ENCODE peak calls at places on chromosomes 7 and 10, in five cellular contexts. One of them, this sample, is unnamed.

GRCh38 chr7:103658055-103659010 is 212.3 kb upstream of the SLC26A5 start:
- DNase-seq in CD4-positive, CD25-positive, alpha-beta regulatory T cell: no peak
- DNase-seq in GM03348: no peak
- DNase-seq in sciatic nerve: no peak
- DNase-seq in IMR-90: peak; percentile 29
- DNase-seq in this sample: no peak

GRCh38 chr10:62581351-62581750 is 207.2 kb downstream of the ZNF365 start:
- DNase-seq in GM03348: no peak
- DNase-seq in sciatic nerve: no peak
- DNase-seq in CD4-positive, CD25-positive, alpha-beta regulatory T cell: no peak
- DNase-seq in IMR-90: no peak
- DNase-seq in this sample: no peak

GRCh38 chr10:99777918-99778716 is 4.3 kb upstream of the ABCC2 start:
- DNase-seq in CD4-positive, CD25-positive, alpha-beta regulatory T cell: peak; percentile 8
- DNase-seq in GM03348: no peak
- DNase-seq in IMR-90: no peak
- DNase-seq in sciatic nerve: no peak
- DNase-seq in this sample: no peak

GRCh38 chr10:72050873-72051272 is 37.5 kb downstream of the SPOCK2 start:
- DNase-seq in GM03348: no peak
- DNase-seq in CD4-positive, CD25-positive, alpha-beta regulatory T cell: no peak
- DNase-seq in sciatic nerve: no peak
- DNase-seq in IMR-90: no peak
- DNase-seq in this sample: no peak

GRCh38 chr7:5695037-5695708 is 86.3 kb downstream of the RNF216 start:
- DNase-seq in IMR-90: peak; percentile 89
- DNase-seq in GM03348: peak; percentile 78
- DNase-seq in CD4-positive, CD25-positive, alpha-beta regulatory T cell: peak; percentile 83
- DNase-seq in sciatic nerve: no peak
- DNase-seq in this sample: peak; percentile 79

GRCh38 chr10:101561068-101561915 is 26.8 kb downstream of the POLL start:
- DNase-seq in GM03348: no peak
- DNase-seq in IMR-90: no peak
- DNase-seq in CD4-positive, CD25-positive, alpha-beta regulatory T cell: no peak
- DNase-seq in sciatic nerve: no peak
- DNase-seq in this sample: no peak

GRCh38 chr10:3807928-3808496 is 23.0 kb upstream of the KLF6 start:
- DNase-seq in sciatic nerve: no peak
- DNase-seq in GM03348: no peak
- DNase-seq in CD4-positive, CD25-positive, alpha-beta regulatory T cell: no peak
- DNase-seq in IMR-90: no peak
- DNase-seq in this sample: no peak

GRCh38 chr10:100831742-100832141 is 81.0 kb upstream of the SLF2 start:
- DNase-seq in IMR-90: no peak
- DNase-seq in CD4-positive, CD25-positive, alpha-beta regulatory T cell: no peak
- DNase-seq in GM03348: no peak
- DNase-seq in sciatic nerve: no peak
- DNase-seq in this sample: no peak

GRCh38 chr7:8724080-8724718 is 290.8 kb downstream of the NXPH1 start:
- DNase-seq in IMR-90: no peak
- DNase-seq in CD4-positive, CD25-positive, alpha-beta regulatory T cell: peak; percentile 19
- DNase-seq in GM03348: peak; percentile 2
- DNase-seq in sciatic nerve: no peak
- DNase-seq in this sample: no peak

GRCh38 chr7:131027287-131027773 is 293.3 kb upstream of the KLF14 start:
- DNase-seq in CD4-positive, CD25-positive, alpha-beta regulatory T cell: peak; percentile 78
- DNase-seq in sciatic nerve: no peak
- DNase-seq in IMR-90: peak; percentile 67
- DNase-seq in GM03348: peak; percentile 86
- DNase-seq in this sample: peak; percentile 55

GRCh38 chr10:30324448-30325110 is 24.5 kb downstream of the MTPAP start:
- DNase-seq in GM03348: no peak
- DNase-seq in CD4-positive, CD25-positive, alpha-beta regulatory T cell: no peak
- DNase-seq in sciatic nerve: no peak
- DNase-seq in IMR-90: no peak
- DNase-seq in this sample: no peak

GRCh38 chr10:24307696-24308476 is 98.9 kb downstream of the KIAA1217 start:
- DNase-seq in sciatic nerve: no peak
- DNase-seq in CD4-positive, CD25-positive, alpha-beta regulatory T cell: no peak
- DNase-seq in IMR-90: no peak
- DNase-seq in GM03348: no peak
- DNase-seq in this sample: no peak

GRCh38 chr10:77641788-77642397 is 4.3 kb upstream of the KCNMA1 start:
- DNase-seq in CD4-positive, CD25-positive, alpha-beta regulatory T cell: peak; percentile 56
- DNase-seq in sciatic nerve: peak; percentile 78
- DNase-seq in IMR-90: peak; percentile 83
- DNase-seq in GM03348: peak; percentile 77
- DNase-seq in this sample: peak; percentile 34

GRCh38 chr7:87215051-87215450 is 4.5 kb downstream of the TMEM243 start:
- DNase-seq in IMR-90: no peak
- DNase-seq in sciatic nerve: no peak
- DNase-seq in GM03348: no peak
- DNase-seq in CD4-positive, CD25-positive, alpha-beta regulatory T cell: no peak
- DNase-seq in this sample: no peak

GRCh38 chr7:112201839-112202238 is 4.4 kb downstream of the DOCK4 start:
- DNase-seq in sciatic nerve: no peak
- DNase-seq in GM03348: no peak
- DNase-seq in CD4-positive, CD25-positive, alpha-beta regulatory T cell: no peak
- DNase-seq in IMR-90: no peak
- DNase-seq in this sample: no peak

GRCh38 chr10:100688201-100688600 is 57.2 kb upstream of the PAX2 start:
- DNase-seq in CD4-positive, CD25-positive, alpha-beta regulatory T cell: no peak
- DNase-seq in GM03348: no peak
- DNase-seq in IMR-90: no peak
- DNase-seq in sciatic nerve: no peak
- DNase-seq in this sample: no peak

GRCh38 chr7:113159746-113160339 is 41.5 kb upstream of the SMIM30 start:
- DNase-seq in GM03348: peak; percentile 64
- DNase-seq in CD4-positive, CD25-positive, alpha-beta regulatory T cell: peak; percentile 29
- DNase-seq in sciatic nerve: no peak
- DNase-seq in IMR-90: peak; percentile 45
- DNase-seq in this sample: no peak

GRCh38 chr7:139687980-139688632 is 89.7 kb downstream of the HIPK2 start:
- DNase-seq in CD4-positive, CD25-positive, alpha-beta regulatory T cell: no peak
- DNase-seq in IMR-90: peak; percentile 55
- DNase-seq in sciatic nerve: no peak
- DNase-seq in GM03348: peak; percentile 36
- DNase-seq in this sample: no peak

GRCh38 chr10:69963835-69964710 is 88.6 kb upstream of the MACROH2A2 start:
- DNase-seq in CD4-positive, CD25-positive, alpha-beta regulatory T cell: no peak
- DNase-seq in IMR-90: no peak
- DNase-seq in GM03348: no peak
- DNase-seq in sciatic nerve: peak; percentile 42
- DNase-seq in this sample: no peak

GRCh38 chr10:46236537-46236887 is 50.3 kb upstream of the ANTXRL start:
- DNase-seq in IMR-90: no peak
- DNase-seq in CD4-positive, CD25-positive, alpha-beta regulatory T cell: no peak
- DNase-seq in sciatic nerve: no peak
- DNase-seq in GM03348: no peak
- DNase-seq in this sample: no peak

GRCh38 chr10:58177362-58177947 is 90.2 kb downstream of the IPMK start:
- DNase-seq in sciatic nerve: no peak
- DNase-seq in GM03348: peak; percentile 42
- DNase-seq in IMR-90: peak; percentile 47
- DNase-seq in CD4-positive, CD25-positive, alpha-beta regulatory T cell: peak; percentile 15
- DNase-seq in this sample: no peak

GRCh38 chr10:5976689-5977470 is 463 bp downstream of the IL15RA start:
- DNase-seq in sciatic nerve: no peak
- DNase-seq in GM03348: peak; percentile 64
- DNase-seq in CD4-positive, CD25-positive, alpha-beta regulatory T cell: peak; percentile 66
- DNase-seq in IMR-90: peak; percentile 47
- DNase-seq in this sample: peak; percentile 24

GRCh38 chr7:109622320-109622719 is 1052.6 kb downstream of the DNAJB9 start:
- DNase-seq in CD4-positive, CD25-positive, alpha-beta regulatory T cell: no peak
- DNase-seq in sciatic nerve: no peak
- DNase-seq in IMR-90: no peak
- DNase-seq in GM03348: no peak
- DNase-seq in this sample: no peak

GRCh38 chr10:91289295-91289694 is 68.8 kb downstream of the PCGF5 start:
- DNase-seq in CD4-positive, CD25-positive, alpha-beta regulatory T cell: no peak
- DNase-seq in IMR-90: no peak
- DNase-seq in sciatic nerve: no peak
- DNase-seq in GM03348: no peak
- DNase-seq in this sample: no peak

GRCh38 chr7:108149908-108150307 is 19.7 kb upstream of the LAMB4 start:
- DNase-seq in CD4-positive, CD25-positive, alpha-beta regulatory T cell: no peak
- DNase-seq in sciatic nerve: no peak
- DNase-seq in GM03348: no peak
- DNase-seq in IMR-90: no peak
- DNase-seq in this sample: no peak

GRCh38 chr7:152459724-152460251 is 24.0 kb upstream of the KMT2C start:
- DNase-seq in sciatic nerve: no peak
- DNase-seq in IMR-90: peak; percentile 40
- DNase-seq in CD4-positive, CD25-positive, alpha-beta regulatory T cell: no peak
- DNase-seq in GM03348: no peak
- DNase-seq in this sample: no peak

GRCh38 chr10:115706482-115707076 is 566.4 kb downstream of the GFRA1 start:
- DNase-seq in IMR-90: peak; percentile 30
- DNase-seq in CD4-positive, CD25-positive, alpha-beta regulatory T cell: peak; percentile 1
- DNase-seq in GM03348: peak; percentile 36
- DNase-seq in sciatic nerve: no peak
- DNase-seq in this sample: no peak

GRCh38 chr10:74704629-74705360 is 121.6 kb upstream of the KAT6B start:
- DNase-seq in IMR-90: peak; percentile 30
- DNase-seq in sciatic nerve: no peak
- DNase-seq in CD4-positive, CD25-positive, alpha-beta regulatory T cell: no peak
- DNase-seq in GM03348: no peak
- DNase-seq in this sample: no peak

GRCh38 chr7:13542451-13542850 is 447.0 kb downstream of the ETV1 start:
- DNase-seq in IMR-90: no peak
- DNase-seq in GM03348: no peak
- DNase-seq in sciatic nerve: no peak
- DNase-seq in CD4-positive, CD25-positive, alpha-beta regulatory T cell: no peak
- DNase-seq in this sample: no peak